ENCODE peak calls at places on chromosomes 4 and X, in nine cellular contexts. O is endothelial cell of umbilical vein, J is HepG2, S is suprapubic skin, T is transverse colon, Q is breast epithelium, P is HCT116, V is vagina, B is K562. G is an unnamed sample.

GRCh38 chrX:19566359-19567141 is 51.2 kb upstream of the MAP3K15 start:
- DNase-seq in S (no peak), T (peak; percentile 14), Q (no peak), O (peak; percentile 1), P (no peak), V (no peak), B (no peak), J (peak; percentile 65), G (no peak)

GRCh38 chr4:139014391-139015268 is 951 bp upstream of the NOCT start:
- DNase-seq in Q (no peak), V (no peak), T (no peak), B (peak; percentile 37), P (peak; percentile 85), O (peak; percentile 98), S (no peak), J (peak; percentile 64), G (no peak)

GRCh38 chrX:18149454-18149853 is 71.2 kb downstream of the BEND2 start:
- DNase-seq in V (no peak), J (peak; percentile 3), S (no peak), P (no peak), Q (no peak), O (no peak), B (no peak), T (no peak), G (no peak)

GRCh38 chr4:139633661-139634060 is 32.0 kb upstream of the MGST2 start:
- DNase-seq in J (peak; percentile 38), S (no peak), B (peak; percentile 18), Q (no peak), P (no peak), T (peak; percentile 17), O (peak; percentile 29), V (no peak), G (peak; percentile 27)

GRCh38 chr4:141702472-141703182 is 66.2 kb downstream of the IL15 start:
- DNase-seq in Q (no peak), B (no peak), J (no peak), O (peak; percentile 20), T (no peak), P (peak; percentile 3), S (no peak), V (no peak), G (no peak)

GRCh38 chr4:158112612-158113011 is 60.2 kb downstream of the GASK1B start:
- DNase-seq in T (no peak), J (no peak), P (no peak), B (no peak), V (no peak), Q (no peak), S (no peak), O (peak; percentile 71), G (no peak)

GRCh38 chr4:39698424-39699009 is 581 bp downstream of the UBE2K start:
- DNase-seq in Q (peak; percentile 29), B (peak; percentile 65), V (no peak), P (no peak), O (peak; percentile 64), J (peak; percentile 25), T (peak; percentile 59), S (no peak), G (peak; percentile 46)

GRCh38 chrX:10015711-10016515 is 48.8 kb downstream of the CLDN34 start:
- DNase-seq in V (no peak), Q (peak; percentile 20), J (no peak), T (no peak), P (no peak), O (peak; percentile 29), B (no peak), S (peak; percentile 78), G (peak; percentile 8)

GRCh38 chr4:115418997-115419396 is 305.6 kb upstream of the NDST4 start:
- DNase-seq in T (no peak), B (no peak), S (no peak), Q (no peak), J (no peak), V (no peak), P (no peak), O (no peak), G (no peak)

GRCh38 chr4:189033801-189034347 is 894.6 kb downstream of the TRIML1 start:
- DNase-seq in T (no peak), J (no peak), Q (no peak), B (no peak), V (peak; percentile 64), O (no peak), S (no peak), P (no peak), G (no peak)

GRCh38 chr4:21077967-21078366 is 377.7 kb downstream of the PACRGL start:
- DNase-seq in P (no peak), O (no peak), Q (no peak), T (no peak), B (no peak), V (no peak), S (no peak), J (no peak), G (no peak)

GRCh38 chr4:141047228-141047884 is 85.9 kb downstream of the RNF150 start:
- DNase-seq in P (no peak), Q (no peak), J (no peak), T (no peak), V (no peak), S (no peak), B (no peak), O (no peak), G (no peak)

GRCh38 chr4:7852568-7853185 is 87.0 kb downstream of the AFAP1 start:
- DNase-seq in T (no peak), J (no peak), P (no peak), Q (peak; percentile 81), B (no peak), S (no peak), O (no peak), V (no peak), G (no peak)

GRCh38 chr4:13865871-13866669 is 238.5 kb upstream of the BOD1L1 start:
- DNase-seq in B (no peak), J (no peak), P (no peak), S (no peak), Q (no peak), V (no peak), T (no peak), O (no peak), G (no peak)

GRCh38 chr4:106287353-106287969 is 28.5 kb downstream of the TBCK start:
- DNase-seq in S (no peak), O (peak; percentile 85), T (no peak), V (no peak), Q (no peak), J (peak; percentile 97), P (no peak), B (no peak), G (no peak)

GRCh38 chr4:115575851-115576250 is 462.4 kb upstream of the NDST4 start:
- DNase-seq in P (no peak), V (no peak), T (no peak), Q (no peak), B (no peak), S (no peak), J (no peak), O (no peak), G (no peak)

GRCh38 chrX:34332336-34332735 is 200.2 kb upstream of the FAM47A start:
- DNase-seq in O (no peak), T (no peak), V (no peak), S (no peak), Q (no peak), P (no peak), B (no peak), J (no peak), G (no peak)

GRCh38 chrX:77961063-77961462 is 8.4 kb downstream of the PGAM4 start:
- DNase-seq in J (no peak), B (no peak), S (no peak), O (no peak), V (no peak), T (no peak), Q (no peak), P (no peak), G (no peak)
- TF ChIP-seq POLR2AphosphoS5 in J (no peak), B (no peak), S (no peak), O (no peak), V (no peak), T (no peak), Q (no peak), P (no peak), G (no peak)

DNA sequence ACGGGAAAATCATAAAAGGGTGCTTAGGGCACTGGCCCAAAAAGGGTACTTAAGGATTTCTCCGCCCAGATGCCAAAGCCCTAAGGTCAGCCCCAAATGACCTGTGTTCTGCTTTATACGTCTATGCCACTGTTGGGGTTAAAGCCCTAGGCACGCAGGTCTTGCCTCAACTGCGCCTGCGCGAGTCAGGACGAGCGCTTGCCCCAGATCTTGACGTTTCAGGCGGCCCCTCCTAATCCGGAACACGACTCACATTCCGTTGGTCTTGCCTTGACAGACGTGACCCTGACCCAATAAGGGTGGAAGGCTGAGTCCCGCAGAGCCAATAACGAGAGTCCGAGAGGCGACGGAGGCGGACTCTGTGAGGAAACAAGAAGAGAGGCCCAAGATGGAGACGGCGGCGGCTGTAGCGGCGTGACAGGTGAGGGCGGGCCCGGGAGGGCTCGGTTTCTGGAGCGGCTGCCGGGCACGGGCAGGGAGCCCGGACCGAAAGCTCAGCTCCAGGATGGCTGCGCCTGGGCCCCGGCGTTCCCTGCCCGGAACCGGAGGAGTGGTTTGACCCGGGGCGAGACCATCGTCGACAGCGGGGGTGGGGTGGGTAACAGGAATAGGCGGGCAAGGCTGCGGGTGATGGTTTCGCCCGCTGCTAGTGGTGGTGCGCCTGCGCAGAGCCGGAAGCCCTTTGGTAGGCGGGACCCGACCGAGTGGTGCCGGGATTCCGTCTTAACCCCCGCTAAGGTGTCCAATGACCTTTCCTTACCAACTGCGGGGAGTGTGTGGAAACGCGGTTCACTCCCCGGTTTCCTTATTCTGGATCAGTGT is at the start of gene ARAF:
- DNase-seq in V (peak; percentile 98), S (peak; percentile 98), T (peak; percentile 96), Q (peak; percentile 98), J (peak; percentile 98), O (peak; percentile 98), P (peak; percentile 99), B (peak; percentile 98), G (peak; percentile 95)
- TF ChIP-seq POLR2A in V (no peak), S (no peak), T (peak; percentile 58), Q (no peak), J (peak; percentile 73), O (peak; percentile 74), P (peak; percentile 33), B (peak; percentile 90), G (peak; percentile 35)

DNA sequence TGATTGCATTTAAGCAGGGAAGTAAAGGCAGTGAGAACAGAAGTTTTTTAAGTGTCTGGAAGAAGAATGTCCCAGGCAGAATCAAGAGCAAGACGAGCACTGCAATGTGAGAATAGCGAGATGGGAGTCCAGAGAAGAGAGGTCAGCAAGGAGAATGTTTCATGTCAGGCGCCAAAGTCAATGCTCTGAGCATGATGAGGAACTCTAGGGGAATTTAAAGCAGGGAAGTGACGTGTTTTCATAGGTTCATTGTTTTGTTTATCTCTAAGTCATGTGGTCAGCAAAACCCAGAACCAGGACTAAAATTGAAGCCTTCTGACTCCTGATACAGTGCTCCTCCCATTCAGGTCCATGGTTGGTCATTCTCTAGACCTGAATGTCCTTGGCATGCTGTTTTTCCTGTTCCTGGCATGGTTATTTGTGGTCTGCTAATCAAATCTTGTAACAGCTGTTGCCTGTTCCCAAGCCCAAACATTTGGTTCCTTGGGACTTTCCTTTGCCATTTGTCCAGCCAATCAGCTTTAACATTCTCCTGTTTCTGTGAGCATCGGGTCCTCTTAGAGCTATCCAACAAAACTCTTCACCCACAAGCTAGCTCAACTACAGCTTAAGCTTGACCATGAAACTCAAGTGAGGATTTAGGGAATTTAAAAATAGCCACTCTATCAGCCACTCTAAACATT is 37.7 kb downstream of the PTCHD1 start:
- DNase-seq in S (no peak), V (no peak), O (no peak), Q (no peak), P (no peak), J (no peak), B (no peak), T (no peak), G (no peak)
- TF ChIP-seq POLR2AphosphoS5 in S (no peak), V (no peak), O (no peak), Q (no peak), P (no peak), J (no peak), B (no peak), T (no peak), G (no peak)

GRCh38 chrX:101348452-101349222 is at the start of gene TIMM8A:
- DNase-seq in Q (peak; percentile 62), J (peak; percentile 65), O (peak; percentile 74), V (no peak), B (peak; percentile 87), P (peak; percentile 24), T (peak; percentile 85), S (peak; percentile 84), G (peak; percentile 62)
- TF ChIP-seq POLR2A in Q (no peak), J (peak; percentile 90), O (peak; percentile 49), V (no peak), B (peak; percentile 90), P (no peak), T (peak; percentile 66), S (no peak), G (peak; percentile 28)

G was measured in prostate gland.